ENCODE peak calls at places on chromosomes 3 and 15, in seven cellular contexts. One of them, this sample, is unnamed.

GRCh38 chr3:114212646-114213045 is 24.7 kb downstream of the ZNF80 start:
- DNase-seq in HCT116: no peak
- DNase-seq in SK-N-SH: no peak
- DNase-seq in A549: no peak
- DNase-seq in H1: no peak
- DNase-seq in endothelial cell of umbilical vein: no peak
- DNase-seq in K562: no peak
- DNase-seq in this sample: no peak

GRCh38 chr15:70264014-70264492 is 166.3 kb upstream of the TLE3 start:
- DNase-seq in SK-N-SH: peak
- DNase-seq in endothelial cell of umbilical vein: peak
- DNase-seq in HCT116: no peak
- DNase-seq in A549: no peak
- DNase-seq in K562: no peak
- DNase-seq in H1: no peak
- DNase-seq in this sample: peak

GRCh38 chr3:194182130-194182529 is 46.2 kb downstream of the HES1 start:
- DNase-seq in endothelial cell of umbilical vein: no peak
- DNase-seq in HCT116: no peak
- DNase-seq in H1: no peak
- DNase-seq in K562: no peak
- DNase-seq in SK-N-SH: no peak
- DNase-seq in A549: no peak
- DNase-seq in this sample: no peak

GRCh38 chr3:45623434-45623833 is 28.9 kb downstream of the LIMD1 start:
- DNase-seq in K562: no peak
- DNase-seq in SK-N-SH: no peak
- DNase-seq in HCT116: no peak
- DNase-seq in endothelial cell of umbilical vein: no peak
- DNase-seq in H1: no peak
- DNase-seq in A549: no peak
- DNase-seq in this sample: peak

GRCh38 chr3:42822828-42823227 is 13.6 kb downstream of the ACKR2 start:
- DNase-seq in endothelial cell of umbilical vein: no peak
- DNase-seq in K562: no peak
- DNase-seq in H1: no peak
- DNase-seq in SK-N-SH: no peak
- DNase-seq in A549: no peak
- DNase-seq in HCT116: no peak
- DNase-seq in this sample: no peak

GRCh38 chr3:69774029-69774428 is 34.8 kb downstream of the MITF start:
- DNase-seq in K562: no peak
- DNase-seq in HCT116: no peak
- DNase-seq in endothelial cell of umbilical vein: no peak
- DNase-seq in H1: no peak
- DNase-seq in A549: no peak
- DNase-seq in SK-N-SH: no peak
- DNase-seq in this sample: no peak

GRCh38 chr3:172142074-172143059 is 103.0 kb downstream of the FNDC3B start:
- DNase-seq in H1: no peak
- DNase-seq in A549: no peak
- DNase-seq in SK-N-SH: no peak
- DNase-seq in K562: no peak
- DNase-seq in endothelial cell of umbilical vein: peak
- DNase-seq in HCT116: no peak
- DNase-seq in this sample: peak

GRCh38 chr15:63057454-63058335 is 15.1 kb downstream of the TPM1 start:
- DNase-seq in HCT116: no peak
- DNase-seq in endothelial cell of umbilical vein: no peak
- DNase-seq in H1: no peak
- DNase-seq in A549: no peak
- DNase-seq in K562: no peak
- DNase-seq in SK-N-SH: no peak
- DNase-seq in this sample: no peak

GRCh38 chr15:100338971-100339444 is 2.8 kb downstream of the ADAMTS17 start:
- DNase-seq in SK-N-SH: peak
- DNase-seq in A549: peak
- DNase-seq in H1: no peak
- DNase-seq in HCT116: peak
- DNase-seq in endothelial cell of umbilical vein: peak
- DNase-seq in K562: no peak
- DNase-seq in this sample: peak

GRCh38 chr15:100123611-100124010 is 218.2 kb downstream of the ADAMTS17 start:
- DNase-seq in K562: no peak
- DNase-seq in H1: no peak
- DNase-seq in HCT116: no peak
- DNase-seq in A549: no peak
- DNase-seq in endothelial cell of umbilical vein: no peak
- DNase-seq in SK-N-SH: no peak
- DNase-seq in this sample: no peak

GRCh38 chr15:52523192-52523591 is 5.5 kb downstream of the MYO5A start:
- DNase-seq in endothelial cell of umbilical vein: peak
- DNase-seq in A549: no peak
- DNase-seq in K562: no peak
- DNase-seq in H1: no peak
- DNase-seq in SK-N-SH: no peak
- DNase-seq in HCT116: no peak
- DNase-seq in this sample: no peak

GRCh38 chr3:50674349-50675178 is at the start of gene DOCK3:
- DNase-seq in K562: peak
- DNase-seq in A549: peak
- DNase-seq in endothelial cell of umbilical vein: peak
- DNase-seq in H1: no peak
- DNase-seq in SK-N-SH: peak
- DNase-seq in HCT116: no peak
- DNase-seq in this sample: peak

GRCh38 chr15:89444855-89445254 is 51.5 kb downstream of the RHCG start:
- DNase-seq in HCT116: no peak
- DNase-seq in endothelial cell of umbilical vein: no peak
- DNase-seq in K562: no peak
- DNase-seq in H1: no peak
- DNase-seq in SK-N-SH: no peak
- DNase-seq in A549: no peak
- DNase-seq in this sample: no peak

GRCh38 chr3:94433811-94434210 is 370.9 kb downstream of the NSUN3 start:
- DNase-seq in A549: no peak
- DNase-seq in endothelial cell of umbilical vein: peak
- DNase-seq in K562: no peak
- DNase-seq in H1: no peak
- DNase-seq in SK-N-SH: no peak
- DNase-seq in HCT116: no peak
- DNase-seq in this sample: no peak

GRCh38 chr3:168220609-168221008 is 124.9 kb upstream of the GOLIM4 start:
- DNase-seq in HCT116: no peak
- DNase-seq in A549: no peak
- DNase-seq in endothelial cell of umbilical vein: no peak
- DNase-seq in H1: no peak
- DNase-seq in SK-N-SH: no peak
- DNase-seq in K562: no peak
- DNase-seq in this sample: no peak

GRCh38 chr15:63915888-63916731 is 82.4 kb upstream of the HERC1 start:
- DNase-seq in H1: no peak
- DNase-seq in HCT116: no peak
- DNase-seq in endothelial cell of umbilical vein: peak
- DNase-seq in A549: peak
- DNase-seq in K562: no peak
- DNase-seq in SK-N-SH: peak
- DNase-seq in this sample: peak

GRCh38 chr15:51075364-51075763 is 19.3 kb downstream of the TNFAIP8L3 start:
- DNase-seq in HCT116: no peak
- DNase-seq in SK-N-SH: no peak
- DNase-seq in H1: no peak
- DNase-seq in A549: no peak
- DNase-seq in K562: no peak
- DNase-seq in endothelial cell of umbilical vein: no peak
- DNase-seq in this sample: no peak

GRCh38 chr3:138513073-138513843 is 78.8 kb downstream of the ESYT3 start:
- DNase-seq in endothelial cell of umbilical vein: no peak
- DNase-seq in H1: no peak
- DNase-seq in HCT116: no peak
- DNase-seq in A549: no peak
- DNase-seq in K562: no peak
- DNase-seq in SK-N-SH: no peak
- DNase-seq in this sample: no peak

GRCh38 chr3:40086890-40087884 is 222.3 kb upstream of the EIF1B start:
- DNase-seq in HCT116: no peak
- DNase-seq in endothelial cell of umbilical vein: no peak
- DNase-seq in SK-N-SH: no peak
- DNase-seq in K562: no peak
- DNase-seq in H1: no peak
- DNase-seq in A549: no peak
- DNase-seq in this sample: no peak

GRCh38 chr15:32718822-32719716 is 1.3 kb downstream of the GREM1 start:
- DNase-seq in HCT116: no peak
- DNase-seq in A549: peak
- DNase-seq in endothelial cell of umbilical vein: no peak
- DNase-seq in K562: no peak
- DNase-seq in SK-N-SH: peak
- DNase-seq in H1: no peak
- DNase-seq in this sample: no peak

GRCh38 chr3:188881954-188882641 is 289.7 kb upstream of the TPRG1 start:
- DNase-seq in SK-N-SH: no peak
- DNase-seq in A549: peak
- DNase-seq in H1: no peak
- DNase-seq in HCT116: peak
- DNase-seq in K562: no peak
- DNase-seq in endothelial cell of umbilical vein: peak
- DNase-seq in this sample: no peak
- TF ChIP-seq MAX in SK-N-SH: no peak
- TF ChIP-seq MAX in A549: no peak
- TF ChIP-seq MAX in H1: no peak
- TF ChIP-seq MAX in HCT116: no peak
- TF ChIP-seq MAX in K562: no peak
- TF ChIP-seq MAX in endothelial cell of umbilical vein: no peak
- TF ChIP-seq MAX in this sample: no peak

DNA sequence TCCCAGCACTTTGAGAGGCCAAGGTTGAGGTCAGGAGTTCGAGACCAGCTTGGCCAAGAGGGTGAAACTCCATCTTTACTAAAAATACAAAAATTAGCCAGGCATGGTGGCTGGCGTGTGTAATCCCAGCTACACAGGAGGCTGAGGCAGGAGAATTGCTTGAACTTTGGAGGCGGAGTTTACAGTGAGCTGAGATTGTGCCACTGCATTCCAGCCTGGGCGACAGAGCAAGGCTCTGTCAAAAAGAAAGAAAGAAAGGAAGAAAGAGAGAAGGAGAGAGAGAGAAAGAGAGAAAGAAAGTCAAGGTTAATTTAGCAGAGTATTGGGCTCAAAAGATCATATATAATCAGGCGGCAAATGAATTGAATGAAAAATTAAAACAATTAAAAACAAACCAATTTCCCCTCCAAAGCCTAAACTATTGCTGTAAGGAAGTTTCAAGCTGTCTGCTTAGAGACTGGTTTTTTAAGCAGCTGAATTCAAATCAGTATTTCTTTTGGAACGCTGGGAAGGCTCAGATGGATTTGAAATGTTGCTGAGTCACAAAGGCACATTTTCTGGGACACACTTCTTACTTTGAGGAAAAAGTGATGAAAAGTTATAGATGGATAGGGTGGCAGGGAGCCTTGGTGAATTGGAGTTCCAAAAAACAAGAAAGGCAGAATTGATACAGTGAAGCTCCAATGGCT is 81.3 kb upstream of the BHLHE40 start:
- DNase-seq in K562: no peak
- DNase-seq in endothelial cell of umbilical vein: no peak
- DNase-seq in SK-N-SH: no peak
- DNase-seq in H1: no peak
- DNase-seq in A549: no peak
- DNase-seq in HCT116: no peak
- DNase-seq in this sample: no peak
- H3K4me3 ChIP-seq in K562: no peak
- H3K4me3 ChIP-seq in endothelial cell of umbilical vein: no peak
- H3K4me3 ChIP-seq in SK-N-SH: no peak
- H3K4me3 ChIP-seq in H1: no peak
- H3K4me3 ChIP-seq in A549: no peak
- H3K4me3 ChIP-seq in HCT116: no peak
- H3K4me3 ChIP-seq in this sample: no peak

DNA sequence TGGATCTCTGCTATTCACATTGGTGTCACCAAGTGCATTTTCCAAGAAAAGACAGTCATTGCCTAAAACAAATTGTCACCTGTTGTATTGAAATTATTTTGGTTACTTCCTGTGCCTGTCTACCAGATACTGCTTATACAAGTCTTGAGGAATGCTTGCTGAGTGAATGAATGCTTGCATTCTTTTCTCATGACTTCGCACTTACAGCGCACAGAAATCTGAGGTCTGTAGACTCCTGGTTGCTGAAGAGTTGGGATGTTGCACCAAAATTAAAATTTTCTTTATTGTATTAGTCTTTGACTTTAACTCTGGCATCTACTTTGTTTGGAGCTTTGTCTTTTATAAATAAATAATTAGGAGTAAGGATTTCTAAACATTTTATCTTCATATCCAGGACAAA is 28.4 kb downstream of the SH3GL3 start:
- DNase-seq in endothelial cell of umbilical vein: no peak
- DNase-seq in H1: no peak
- DNase-seq in K562: no peak
- DNase-seq in SK-N-SH: no peak
- DNase-seq in A549: no peak
- DNase-seq in HCT116: no peak
- DNase-seq in this sample: no peak
- TF ChIP-seq MAX in endothelial cell of umbilical vein: no peak
- TF ChIP-seq MAX in H1: no peak
- TF ChIP-seq MAX in K562: no peak
- TF ChIP-seq MAX in SK-N-SH: no peak
- TF ChIP-seq MAX in A549: no peak
- TF ChIP-seq MAX in HCT116: no peak
- TF ChIP-seq MAX in this sample: no peak

DNA sequence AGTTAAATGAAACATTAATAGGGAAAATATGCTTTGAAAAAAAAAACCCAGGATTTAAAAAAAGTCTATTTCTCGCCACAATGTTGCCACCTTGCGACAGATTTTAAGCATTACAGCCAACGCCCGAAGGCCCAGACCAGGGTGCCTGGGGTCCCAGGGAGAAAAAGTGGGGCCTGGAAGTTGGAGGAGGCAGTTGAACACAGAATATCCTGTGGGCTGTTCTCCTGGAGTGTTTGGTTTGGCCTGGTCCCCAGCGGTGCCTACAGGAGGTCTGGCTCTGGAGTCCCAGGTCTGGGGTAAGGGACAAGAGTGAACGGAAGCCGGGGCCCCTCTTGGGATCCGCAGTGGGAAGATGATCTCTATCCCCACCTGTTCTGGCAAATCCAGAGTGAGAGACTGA is 3.4 kb downstream of the RNU6-1 start:
- DNase-seq in A549: peak
- DNase-seq in endothelial cell of umbilical vein: peak
- DNase-seq in H1: no peak
- DNase-seq in SK-N-SH: peak
- DNase-seq in K562: peak
- DNase-seq in HCT116: no peak
- DNase-seq in this sample: peak
- H3K4me3 ChIP-seq in A549: no peak
- H3K4me3 ChIP-seq in endothelial cell of umbilical vein: no peak
- H3K4me3 ChIP-seq in H1: no peak
- H3K4me3 ChIP-seq in SK-N-SH: no peak
- H3K4me3 ChIP-seq in K562: no peak
- H3K4me3 ChIP-seq in HCT116: no peak
- H3K4me3 ChIP-seq in this sample: no peak